ENCODE peak calls at places on chromosomes 6 and 20, in four cellular contexts. K is breast epithelium, H is stomach, A is SK-N-SH. G is an unnamed sample.

GRCh38 chr6:135936606-135937005 is 85.1 kb downstream of the PDE7B start:
- DNase-seq in K (no peak), H (no peak), A (no peak), G (no peak)

GRCh38 chr6:42236680-42237473 is 19.2 kb upstream of the MRPS10 start:
- DNase-seq in K (no peak), H (no peak), A (no peak), G (no peak)

GRCh38 chr6:73388800-73389512 is 5.7 kb upstream of the DDX43 start:
- DNase-seq in K (no peak), H (peak; percentile 58), A (peak; percentile 56), G (peak; percentile 87)

GRCh38 chr6:133236898-133237297 is 4.3 kb upstream of the EYA4 start:
- DNase-seq in K (no peak), H (no peak), A (no peak), G (no peak)

GRCh38 chr6:168083142-168083885 is 4.3 kb upstream of the FRMD1 start:
- DNase-seq in K (no peak), H (no peak), A (no peak), G (no peak)

GRCh38 chr20:2575682-2576081 is 39.3 kb downstream of the TMC2 start:
- DNase-seq in K (no peak), H (no peak), A (peak; percentile 46), G (no peak)

GRCh38 chr6:43738877-43739641 is 31.0 kb upstream of the VEGFA start:
- DNase-seq in K (no peak), H (no peak), A (peak; percentile 22), G (peak; percentile 41)

GRCh38 chr20:35575958-35576357 is 34.1 kb downstream of the ERGIC3 start:
- DNase-seq in K (no peak), H (peak; percentile 85), A (no peak), G (no peak)

GRCh38 chr20:9093203-9093962 is 24.5 kb downstream of the PLCB4 start:
- DNase-seq in K (no peak), H (no peak), A (no peak), G (no peak)

GRCh38 chr20:44087857-44088120 is 99.2 kb downstream of the JPH2 start:
- DNase-seq in K (no peak), H (no peak), A (no peak), G (no peak)

GRCh38 chr6:40780626-40781025 is 193.5 kb upstream of the LRFN2 start:
- DNase-seq in K (no peak), H (no peak), A (no peak), G (no peak)

GRCh38 chr6:40779399-40779798 is 192.2 kb upstream of the LRFN2 start:
- DNase-seq in K (no peak), H (no peak), A (no peak), G (no peak)

GRCh38 chr6:40778186-40778585 is 191.0 kb upstream of the LRFN2 start:
- DNase-seq in K (no peak), H (no peak), A (no peak), G (no peak)

GRCh38 chr6:40778918-40779317 is 191.8 kb upstream of the LRFN2 start:
- DNase-seq in K (no peak), H (peak; percentile 66), A (no peak), G (no peak)

GRCh38 chr6:40774932-40775331 is 187.8 kb upstream of the LRFN2 start:
- DNase-seq in K (no peak), H (no peak), A (no peak), G (no peak)
- TF ChIP-seq CTCF in K (no peak), H (no peak), A (no peak), G (no peak)

GRCh38 chr6:15244605-15245360 is 1.1 kb upstream of the JARID2 start:
- DNase-seq in K (peak; percentile 74), H (peak; percentile 80), A (no peak), G (peak; percentile 95)

GRCh38 chr6:15246217-15247211 is 645 bp downstream of the JARID2 start:
- DNase-seq in K (no peak), H (no peak), A (no peak), G (peak; percentile 25)

GRCh38 chr6:15247214-15247749 is 1.4 kb downstream of the JARID2 start:
- DNase-seq in K (no peak), H (no peak), A (no peak), G (no peak)

GRCh38 chr6:15243994-15244604 is 1.8 kb upstream of the JARID2 start:
- DNase-seq in K (no peak), H (no peak), A (no peak), G (peak; percentile 49)

DNA sequence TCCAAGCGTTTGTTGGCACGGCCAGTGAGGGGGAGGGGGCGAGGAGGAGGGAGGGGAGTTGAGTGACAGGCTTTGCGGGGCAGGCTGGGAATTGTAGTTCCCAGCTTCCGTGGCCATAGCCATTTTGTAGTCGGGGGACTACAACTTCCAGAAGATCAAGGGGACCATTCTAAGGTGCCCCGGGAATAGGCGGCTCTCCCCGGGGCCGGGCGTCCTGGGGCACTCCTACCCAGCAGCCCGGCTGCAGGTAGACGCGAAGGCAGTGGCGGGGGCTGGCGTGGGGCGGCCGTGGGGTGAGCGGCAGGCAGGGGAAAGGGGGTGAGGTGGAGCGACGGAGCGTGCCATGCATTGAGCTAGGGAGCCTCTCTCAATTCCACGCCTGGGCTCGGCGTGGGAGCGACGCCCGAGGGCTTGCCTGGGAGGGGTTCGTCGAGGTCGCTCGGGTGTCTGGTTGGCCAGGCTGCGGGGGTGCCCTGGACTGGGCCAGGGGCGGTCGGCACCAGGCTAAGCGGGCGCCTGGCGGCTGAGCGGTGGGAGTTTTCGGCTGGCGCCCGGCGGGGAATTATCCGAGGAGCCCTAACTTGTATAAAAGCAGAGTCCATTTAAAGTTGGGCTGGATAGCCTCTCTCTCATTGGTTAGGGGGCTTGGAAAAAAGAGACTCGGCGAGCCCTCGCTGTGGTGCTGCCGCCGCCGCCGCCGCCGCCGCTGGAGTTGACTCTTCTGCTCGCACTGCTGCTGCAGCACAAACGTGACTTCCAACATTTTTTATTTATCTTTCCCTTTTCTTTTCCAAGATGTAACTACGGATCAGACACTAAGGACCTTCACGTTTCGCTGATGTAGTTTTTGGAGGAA is at the start of gene JARID2:
- DNase-seq in K (peak; percentile 99), H (peak; percentile 99), A (peak; percentile 97), G (peak; percentile 99)
- TF ChIP-seq POLR2AphosphoS5 in K (peak; percentile 79), H (peak; percentile 70), A (peak; percentile 58), G (peak; percentile 98)

GRCh38 chr6:32439708-32440214 is at the start of gene HLA-DRA:
- DNase-seq in K (no peak), H (no peak), A (peak; percentile 42), G (no peak)
- H3K4me3 ChIP-seq in K (peak within 1 kb of the TSS; percentile 62), H (peak within 1 kb of the TSS; percentile 46), A (no peak within 1 kb of the TSS), G (peak within 1 kb of the TSS; percentile 58)

GRCh38 chr20:58238490-58238889 is 10.0 kb upstream of the ANKRD60 start:
- DNase-seq in K (no peak), H (no peak), A (no peak), G (no peak)

GRCh38 chr20:58236612-58237317 is 8.3 kb upstream of the ANKRD60 start:
- DNase-seq in K (peak; percentile 69), H (peak; percentile 75), A (peak; percentile 89), G (peak; percentile 94)

GRCh38 chr20:58235010-58235409 is 6.6 kb upstream of the ANKRD60 start:
- DNase-seq in K (no peak), H (no peak), A (no peak), G (no peak)

GRCh38 chr20:58239216-58239615 is 10.8 kb upstream of the ANKRD60 start:
- DNase-seq in K (no peak), H (no peak), A (no peak), G (no peak)

DNA sequence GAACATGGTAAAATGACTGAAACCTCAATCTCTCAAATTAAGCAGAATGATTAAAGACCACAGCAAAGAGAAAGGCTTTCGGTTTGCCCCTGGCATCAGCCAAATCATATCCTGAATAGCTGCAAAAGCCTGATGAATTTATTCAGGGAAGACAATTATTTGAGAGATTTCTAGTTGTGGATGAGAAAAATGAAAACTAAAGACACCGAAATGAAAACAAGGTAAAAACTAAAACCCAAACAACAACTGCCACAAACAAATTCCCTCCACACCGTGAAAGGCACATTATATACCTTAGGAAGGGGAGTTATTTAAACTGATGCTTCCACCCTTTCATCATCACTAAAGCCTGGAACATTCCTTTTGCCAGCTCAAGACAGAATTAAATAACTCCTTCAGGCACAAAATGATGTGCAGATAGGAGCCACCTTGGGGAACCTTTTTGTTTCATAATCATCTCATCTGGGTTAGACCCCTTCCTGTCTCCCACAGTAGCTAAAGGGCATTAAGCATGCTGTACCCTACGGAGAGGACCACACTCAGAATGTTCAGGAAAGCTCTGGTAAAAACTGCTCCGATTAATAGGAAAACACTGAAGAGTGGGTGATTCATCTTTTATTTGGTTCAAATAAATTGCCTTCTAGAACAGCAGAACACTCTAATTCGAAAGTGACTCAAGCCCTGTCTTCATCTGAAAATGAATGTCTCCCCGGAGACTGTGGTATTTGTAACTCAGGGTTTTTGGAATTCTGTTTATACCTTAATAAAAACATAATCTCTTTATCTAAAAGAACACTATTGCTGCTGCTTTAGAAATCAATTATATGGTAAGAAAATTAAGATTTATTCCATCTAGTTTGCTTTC is 9.1 kb upstream of the ANKRD60 start:
- DNase-seq in K (no peak), H (no peak), A (no peak), G (no peak)
- TF ChIP-seq CTCF in K (no peak), H (no peak), A (no peak), G (no peak)

GRCh38 chr20:51631011-51631950 is 88.8 kb upstream of the NFATC2 start:
- DNase-seq in K (no peak), H (no peak), A (peak; percentile 44), G (no peak)

GRCh38 chr20:51625105-51625504 is 82.6 kb upstream of the NFATC2 start:
- DNase-seq in K (no peak), H (no peak), A (no peak), G (no peak)

GRCh38 chr20:51631953-51632352 is 89.4 kb upstream of the NFATC2 start:
- DNase-seq in K (no peak), H (no peak), A (no peak), G (no peak)

GRCh38 chr20:51629399-51630058 is 87.0 kb upstream of the NFATC2 start:
- DNase-seq in K (no peak), H (no peak), A (no peak), G (no peak)

DNA sequence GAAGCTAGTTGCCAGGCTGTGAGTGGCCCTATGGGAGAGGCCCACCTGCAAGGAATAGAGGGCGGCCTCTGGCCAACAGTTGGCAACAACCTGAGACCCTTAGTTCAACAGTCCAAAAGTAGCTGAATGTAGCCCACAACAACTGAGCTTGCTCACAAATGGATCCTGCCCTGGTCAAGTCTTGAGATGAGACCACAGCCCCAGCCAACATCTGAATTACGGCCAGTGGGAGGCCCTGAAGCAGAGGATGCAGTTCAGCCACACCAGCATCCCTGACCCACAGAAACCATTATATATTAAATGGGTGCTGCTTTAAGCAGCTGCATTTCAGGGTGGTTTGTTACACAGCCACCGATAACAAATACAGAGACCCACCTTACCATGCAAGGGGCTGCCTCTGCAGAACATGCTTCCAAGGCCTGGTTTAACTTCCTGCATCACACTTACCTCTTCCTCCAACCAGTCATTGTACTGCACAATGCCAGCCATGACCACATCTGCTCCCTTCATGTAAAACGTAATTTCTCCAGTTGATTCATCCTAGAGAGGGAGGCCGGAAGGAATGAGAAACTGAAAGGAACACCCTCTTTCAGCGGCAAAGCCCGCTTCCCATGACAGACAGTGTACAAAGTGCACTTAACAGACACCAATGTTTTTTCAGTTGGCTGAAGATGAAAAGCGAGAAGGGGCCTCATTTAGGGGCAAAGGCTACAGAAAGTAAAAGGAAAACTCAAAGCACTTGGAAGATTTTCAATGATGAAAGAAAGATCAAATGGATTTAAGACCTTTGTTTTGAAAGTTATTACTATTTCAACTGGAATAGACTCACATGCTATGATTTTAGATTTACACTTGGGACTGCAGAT is 86.2 kb upstream of the NFATC2 start:
- DNase-seq in K (no peak), H (no peak), A (no peak), G (no peak)
- TF ChIP-seq POLR2AphosphoS5 in K (no peak), H (no peak), A (no peak), G (no peak)